ENCODE peak calls at places on chromosomes 12 and 14, in five cellular contexts. One of them, this sample, is unnamed.

GRCh38 chr14:25953532-25954144 is 644.2 kb downstream of the NOVA1 start:
- DNase-seq in tibial artery: peak; percentile 36
- DNase-seq in ascending aorta: no peak
- DNase-seq in pancreas: no peak
- DNase-seq in A549: no peak
- DNase-seq in this sample: peak; percentile 35

GRCh38 chr12:49041036-49041880 is 19.3 kb downstream of the KMT2D start:
- DNase-seq in tibial artery: no peak
- DNase-seq in ascending aorta: no peak
- DNase-seq in pancreas: no peak
- DNase-seq in A549: no peak
- DNase-seq in this sample: no peak

GRCh38 chr14:103390605-103391004 is 5.4 kb downstream of the MARK3 start:
- DNase-seq in tibial artery: no peak
- DNase-seq in ascending aorta: no peak
- DNase-seq in pancreas: no peak
- DNase-seq in A549: no peak
- DNase-seq in this sample: no peak

GRCh38 chr12:6471992-6472366 is 1.5 kb upstream of the VAMP1 start:
- DNase-seq in tibial artery: no peak
- DNase-seq in ascending aorta: no peak
- DNase-seq in pancreas: no peak
- DNase-seq in A549: no peak
- DNase-seq in this sample: no peak

GRCh38 chr14:96567289-96567899 is 65.2 kb downstream of the PAPOLA start:
- DNase-seq in tibial artery: no peak
- DNase-seq in ascending aorta: no peak
- DNase-seq in pancreas: no peak
- DNase-seq in A549: peak; percentile 36
- DNase-seq in this sample: no peak

GRCh38 chr14:50359631-50360030 is 37.0 kb downstream of the CDKL1 start:
- DNase-seq in tibial artery: no peak
- DNase-seq in ascending aorta: no peak
- DNase-seq in pancreas: no peak
- DNase-seq in A549: no peak
- DNase-seq in this sample: no peak

GRCh38 chr14:79730911-79731310 is 480.4 kb downstream of the DIO2 start:
- DNase-seq in tibial artery: no peak
- DNase-seq in ascending aorta: no peak
- DNase-seq in pancreas: no peak
- DNase-seq in A549: no peak
- DNase-seq in this sample: no peak

GRCh38 chr14:30058401-30058800 is 130.8 kb upstream of the PRKD1 start:
- DNase-seq in tibial artery: no peak
- DNase-seq in ascending aorta: no peak
- DNase-seq in pancreas: no peak
- DNase-seq in A549: no peak
- DNase-seq in this sample: no peak

GRCh38 chr14:51368721-51369163 is 128.7 kb downstream of the TMX1 start:
- DNase-seq in tibial artery: no peak
- DNase-seq in ascending aorta: no peak
- DNase-seq in pancreas: no peak
- DNase-seq in A549: no peak
- DNase-seq in this sample: no peak

GRCh38 chr12:46524778-46525177 is 152.2 kb upstream of the SLC38A2 start:
- DNase-seq in tibial artery: peak; percentile 65
- DNase-seq in ascending aorta: peak; percentile 85
- DNase-seq in pancreas: no peak
- DNase-seq in A549: peak; percentile 27
- DNase-seq in this sample: peak; percentile 89

GRCh38 chr12:45407188-45407850 is 191.4 kb downstream of the ANO6 start:
- DNase-seq in tibial artery: no peak
- DNase-seq in ascending aorta: no peak
- DNase-seq in pancreas: no peak
- DNase-seq in A549: no peak
- DNase-seq in this sample: peak; percentile 51

GRCh38 chr12:52202361-52203078 is 10.7 kb upstream of the KRT80 start:
- DNase-seq in tibial artery: no peak
- DNase-seq in ascending aorta: no peak
- DNase-seq in pancreas: peak; percentile 51
- DNase-seq in A549: no peak
- DNase-seq in this sample: peak; percentile 30

GRCh38 chr12:89574736-89575208 is 48.9 kb upstream of the POC1B start:
- DNase-seq in tibial artery: no peak
- DNase-seq in ascending aorta: no peak
- DNase-seq in pancreas: no peak
- DNase-seq in A549: peak; percentile 24
- DNase-seq in this sample: no peak

GRCh38 chr12:13116259-13116658 is 12.8 kb upstream of the GSG1 start:
- DNase-seq in tibial artery: no peak
- DNase-seq in ascending aorta: peak; percentile 72
- DNase-seq in pancreas: no peak
- DNase-seq in A549: no peak
- DNase-seq in this sample: no peak
- H3K27ac ChIP-seq in tibial artery: no peak overlapping the region
- H3K27ac ChIP-seq in ascending aorta: peak overlapping the region; percentile 61
- H3K27ac ChIP-seq in pancreas: no peak overlapping the region
- H3K27ac ChIP-seq in A549: no peak overlapping the region
- H3K27ac ChIP-seq in this sample: no peak overlapping the region

DNA sequence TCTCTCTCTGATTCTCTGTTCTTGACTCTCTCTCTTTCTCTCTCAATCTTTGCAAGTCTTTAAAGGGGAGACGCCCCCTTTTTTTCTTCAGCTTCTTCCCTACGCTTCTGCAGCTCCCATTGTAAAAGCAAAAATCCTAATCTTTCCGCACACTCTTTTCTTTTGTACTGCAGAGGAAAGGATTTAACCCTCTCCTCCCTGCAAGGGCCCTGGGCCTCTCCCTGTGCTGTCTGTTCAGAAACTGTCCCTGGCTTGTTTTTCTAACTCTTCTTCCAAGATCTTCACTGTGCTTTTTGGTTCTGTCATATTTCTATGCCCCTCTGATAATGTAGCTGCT is 10.9 kb upstream of the SALL2 start:
- DNase-seq in tibial artery: no peak
- DNase-seq in ascending aorta: no peak
- DNase-seq in pancreas: no peak
- DNase-seq in A549: no peak
- DNase-seq in this sample: no peak
- H3K4me3 ChIP-seq in tibial artery: no peak overlapping the region
- H3K4me3 ChIP-seq in ascending aorta: peak overlapping the region; percentile 15
- H3K4me3 ChIP-seq in pancreas: no peak overlapping the region
- H3K4me3 ChIP-seq in A549: no peak overlapping the region
- H3K4me3 ChIP-seq in this sample: peak overlapping the region; percentile 7

GRCh38 chr12:114936148-114937099 is 252.4 kb upstream of the TBX3 start:
- DNase-seq in tibial artery: no peak
- DNase-seq in ascending aorta: no peak
- DNase-seq in pancreas: no peak
- DNase-seq in A549: no peak
- DNase-seq in this sample: no peak
- H3K27ac ChIP-seq in tibial artery: no peak overlapping the region
- H3K27ac ChIP-seq in ascending aorta: no peak overlapping the region
- H3K27ac ChIP-seq in pancreas: no peak overlapping the region
- H3K27ac ChIP-seq in A549: peak overlapping the region; percentile 22
- H3K27ac ChIP-seq in this sample: no peak overlapping the region

DNA sequence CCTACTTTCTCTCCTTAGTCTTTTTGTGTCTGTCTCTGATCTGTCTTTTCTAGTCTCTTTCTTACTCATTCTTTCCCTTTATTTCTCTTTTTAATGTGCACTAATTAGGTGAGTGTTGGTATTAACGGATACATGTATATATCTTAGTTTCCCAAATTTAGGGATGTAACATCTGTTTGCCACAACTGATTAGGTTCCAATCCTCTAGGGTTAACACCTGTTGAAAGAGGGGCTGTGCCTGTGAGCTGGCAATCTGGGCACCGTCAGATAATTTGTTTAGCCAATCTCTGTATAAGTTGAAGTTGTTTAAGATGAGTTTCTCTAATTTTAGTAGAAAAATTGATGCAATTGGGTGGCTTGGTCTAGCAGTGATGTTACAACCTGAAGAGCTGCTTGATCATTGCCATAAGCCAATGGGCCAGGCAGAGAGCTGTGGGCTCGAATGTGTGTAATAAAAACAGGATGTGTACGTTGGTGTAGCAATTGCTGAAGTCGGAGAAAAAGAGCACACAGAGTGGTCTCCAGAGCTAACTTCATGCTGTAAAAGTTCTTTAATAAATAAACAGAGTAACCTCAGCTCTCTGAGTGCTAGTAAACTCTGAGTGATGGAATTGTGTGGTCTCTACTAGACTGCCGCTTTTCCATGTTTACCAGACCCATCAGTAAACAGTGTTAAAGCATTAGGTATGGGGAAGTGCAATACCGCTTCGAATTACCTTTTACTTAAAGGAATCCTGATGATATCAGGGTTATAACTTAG is 18.3 kb upstream of the LYZ start:
- DNase-seq in tibial artery: no peak
- DNase-seq in ascending aorta: no peak
- DNase-seq in pancreas: no peak
- DNase-seq in A549: peak; percentile 17
- DNase-seq in this sample: no peak
- H3K4me3 ChIP-seq in tibial artery: no peak overlapping the region
- H3K4me3 ChIP-seq in ascending aorta: peak overlapping the region; percentile 56
- H3K4me3 ChIP-seq in pancreas: peak overlapping the region; percentile 29
- H3K4me3 ChIP-seq in A549: no peak overlapping the region
- H3K4me3 ChIP-seq in this sample: no peak overlapping the region

GRCh38 chr12:79057540-79057939 is 193.0 kb downstream of the SYT1 start:
- DNase-seq in tibial artery: no peak
- DNase-seq in ascending aorta: no peak
- DNase-seq in pancreas: no peak
- DNase-seq in A549: no peak
- DNase-seq in this sample: no peak

GRCh38 chr12:79053394-79053793 is 188.8 kb downstream of the SYT1 start:
- DNase-seq in tibial artery: no peak
- DNase-seq in ascending aorta: no peak
- DNase-seq in pancreas: no peak
- DNase-seq in A549: no peak
- DNase-seq in this sample: no peak

GRCh38 chr12:79056775-79057174 is 192.2 kb downstream of the SYT1 start:
- DNase-seq in tibial artery: no peak
- DNase-seq in ascending aorta: no peak
- DNase-seq in pancreas: no peak
- DNase-seq in A549: no peak
- DNase-seq in this sample: no peak

GRCh38 chr12:79058342-79058741 is 193.8 kb downstream of the SYT1 start:
- DNase-seq in tibial artery: no peak
- DNase-seq in ascending aorta: no peak
- DNase-seq in pancreas: no peak
- DNase-seq in A549: peak; percentile 68
- DNase-seq in this sample: no peak

DNA sequence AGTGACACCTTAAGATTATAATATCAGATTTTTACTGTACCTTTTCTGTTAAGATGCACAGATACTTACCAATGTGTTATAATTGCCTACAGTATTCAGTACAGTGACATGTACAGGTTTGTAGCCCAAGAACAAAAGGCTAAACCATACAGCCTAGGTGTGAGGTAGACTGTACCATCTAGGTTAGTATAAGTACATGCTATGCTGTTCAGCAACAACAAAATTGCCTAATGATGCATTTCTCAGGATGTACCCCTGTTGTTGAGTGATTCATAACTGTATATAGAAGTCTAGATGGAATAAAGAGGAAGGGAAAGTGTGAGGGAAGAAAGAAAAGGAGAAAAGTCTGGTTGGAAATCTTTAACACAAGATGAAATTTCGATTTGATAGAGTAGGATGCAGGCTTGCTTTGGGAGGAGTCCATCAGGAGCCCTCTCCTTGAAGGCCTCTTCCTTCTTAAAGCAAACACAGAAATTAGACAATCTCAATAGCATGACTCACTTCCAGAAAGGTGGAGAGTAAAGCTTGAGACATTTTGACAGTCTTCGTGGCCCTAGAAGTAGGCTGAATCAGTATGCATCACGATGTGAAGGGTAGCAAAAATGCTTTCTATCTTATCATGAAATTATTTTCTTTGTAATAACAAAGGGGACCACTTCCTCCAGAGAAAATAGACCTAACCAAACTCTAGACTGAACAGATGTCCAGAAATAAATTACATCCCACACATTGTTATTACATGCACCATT is 191.5 kb downstream of the SYT1 start:
- DNase-seq in tibial artery: no peak
- DNase-seq in ascending aorta: no peak
- DNase-seq in pancreas: no peak
- DNase-seq in A549: peak; percentile 72
- DNase-seq in this sample: no peak
- H3K27ac ChIP-seq in tibial artery: no peak overlapping the region
- H3K27ac ChIP-seq in ascending aorta: no peak overlapping the region
- H3K27ac ChIP-seq in pancreas: no peak overlapping the region
- H3K27ac ChIP-seq in A549: peak overlapping the region; percentile 66
- H3K27ac ChIP-seq in this sample: no peak overlapping the region

DNA sequence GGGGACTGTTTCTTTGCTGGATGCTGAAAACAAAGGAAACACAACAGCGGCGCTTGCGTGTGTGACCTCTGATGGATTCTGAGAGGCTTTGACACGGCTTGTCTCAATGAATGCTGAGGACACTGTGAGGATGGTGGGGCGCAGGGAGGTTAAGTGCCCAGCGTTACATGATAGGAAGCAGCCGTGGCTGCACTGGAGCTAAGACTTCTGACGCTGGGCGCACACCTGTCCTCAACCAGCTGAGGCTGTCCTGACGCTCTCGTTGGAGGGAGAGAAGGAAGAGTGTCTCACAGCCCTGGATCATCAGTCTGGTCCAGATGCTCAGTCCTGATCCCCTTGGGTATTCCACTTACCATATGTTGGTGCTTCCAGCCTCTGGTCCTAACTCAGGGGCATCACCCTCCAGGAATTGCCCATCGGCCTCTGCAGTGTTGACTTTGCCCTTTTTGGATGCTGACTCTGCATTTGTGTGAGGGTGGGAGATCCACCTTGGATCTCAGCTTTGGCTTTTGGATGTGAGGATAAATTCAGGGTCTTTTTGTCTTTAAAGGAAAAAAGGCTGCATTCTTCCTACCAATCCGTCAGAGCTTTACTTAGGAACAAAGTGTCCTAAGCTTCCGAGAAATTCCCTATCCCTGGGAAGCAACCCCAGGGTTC is 125.2 kb downstream of the ZNF664 start:
- DNase-seq in tibial artery: no peak
- DNase-seq in ascending aorta: no peak
- DNase-seq in pancreas: no peak
- DNase-seq in A549: no peak
- DNase-seq in this sample: no peak
- H3K4me3 ChIP-seq in tibial artery: no peak overlapping the region
- H3K4me3 ChIP-seq in ascending aorta: peak overlapping the region; percentile 47
- H3K4me3 ChIP-seq in pancreas: no peak overlapping the region
- H3K4me3 ChIP-seq in A549: no peak overlapping the region
- H3K4me3 ChIP-seq in this sample: no peak overlapping the region

This sample was measured in ovary.